ENCODE peak calls at places on chromosomes 13 and 19, in nine cellular contexts. C, O, X, G, Y, R, E, I and Z are unnamed samples.

GRCh38 chr19:14434543-14435319 is 1.6 kb downstream of the PKN1 start:
- DNase-seq in C (peak), O (peak), X (no peak), G (no peak), Y (peak), R (peak), E (no peak), I (peak), Z (no peak)

GRCh38 chr13:112931028-112931934 is 37.7 kb upstream of the MCF2L start:
- DNase-seq in C (peak), O (peak), X (no peak), G (peak), Y (peak), R (peak), E (no peak), I (no peak), Z (no peak)

GRCh38 chr13:94007072-94007471 is 472.4 kb downstream of the DCT start:
- DNase-seq in C (no peak), O (no peak), X (no peak), G (no peak), Y (no peak), R (no peak), E (no peak), I (no peak), Z (no peak)

GRCh38 chr13:66860868-66861447 is 369.2 kb downstream of the PCDH9 start:
- DNase-seq in C (no peak), O (no peak), X (no peak), G (no peak), Y (peak), R (no peak), E (no peak), I (no peak), Z (no peak)

GRCh38 chr13:22517544-22517943 is 663.2 kb upstream of the SGCG start:
- DNase-seq in C (no peak), O (no peak), X (no peak), G (peak), Y (no peak), R (peak), E (no peak), I (no peak), Z (no peak)

GRCh38 chr19:16327911-16328823 is 3.5 kb downstream of the KLF2 start:
- DNase-seq in C (peak), O (peak), X (peak), G (no peak), Y (peak), R (peak), E (no peak), I (peak), Z (peak)

GRCh38 chr19:10858204-10858828 is 10.1 kb downstream of the C19orf38 start:
- DNase-seq in C (no peak), O (no peak), X (peak), G (peak), Y (peak), R (peak), E (no peak), I (no peak), Z (peak)

GRCh38 chr13:27496851-27497250 is 46.5 kb upstream of the MTIF3 start:
- DNase-seq in C (no peak), O (no peak), X (no peak), G (no peak), Y (no peak), R (no peak), E (no peak), I (no peak), Z (no peak)

GRCh38 chr19:49114630-49115363 is 627 bp downstream of the LIN7B start:
- DNase-seq in C (peak), O (no peak), X (no peak), G (peak), Y (peak), R (peak), E (peak), I (peak), Z (peak)

GRCh38 chr13:37446503-37446902 is 152.1 kb downstream of the POSTN start:
- DNase-seq in C (peak), O (no peak), X (no peak), G (no peak), Y (peak), R (peak), E (no peak), I (no peak), Z (no peak)

GRCh38 chr13:52419080-52419479 is 13.1 kb upstream of the THSD1 start:
- DNase-seq in C (no peak), O (no peak), X (no peak), G (no peak), Y (no peak), R (no peak), E (no peak), I (no peak), Z (no peak)

GRCh38 chr13:46134961-46135522 is 30.2 kb upstream of the CPB2 start:
- DNase-seq in C (peak), O (peak), X (no peak), G (peak), Y (no peak), R (peak), E (no peak), I (peak), Z (no peak)

GRCh38 chr13:89457977-89458376 is 1786.8 kb downstream of the SLITRK5 start:
- DNase-seq in C (peak), O (no peak), X (no peak), G (no peak), Y (peak), R (peak), E (no peak), I (no peak), Z (no peak)

GRCh38 chr13:94210826-94211225 is 268.7 kb downstream of the DCT start:
- DNase-seq in C (no peak), O (no peak), X (no peak), G (no peak), Y (no peak), R (no peak), E (no peak), I (no peak), Z (no peak)

GRCh38 chr13:44340508-44340907 is 33.1 kb upstream of the SERP2 start:
- DNase-seq in C (no peak), O (no peak), X (no peak), G (no peak), Y (no peak), R (no peak), E (no peak), I (no peak), Z (no peak)

GRCh38 chr13:29674532-29674931 is 79.0 kb upstream of the SLC7A1 start:
- DNase-seq in C (peak), O (no peak), X (no peak), G (no peak), Y (peak), R (peak), E (no peak), I (no peak), Z (no peak)

GRCh38 chr19:54305141-54305540 is 7.8 kb downstream of the LILRA5 start:
- DNase-seq in C (no peak), O (no peak), X (no peak), G (no peak), Y (no peak), R (no peak), E (no peak), I (no peak), Z (no peak)

GRCh38 chr13:25300861-25301346 is 521 bp upstream of the NUP58 start:
- DNase-seq in C (no peak), O (no peak), X (no peak), G (peak), Y (no peak), R (no peak), E (peak), I (no peak), Z (no peak)

GRCh38 chr19:722553-723101 is 13.9 kb downstream of the PALM start:
- DNase-seq in C (no peak), O (no peak), X (no peak), G (no peak), Y (peak), R (no peak), E (no peak), I (no peak), Z (peak)

GRCh38 chr13:102322211-102322610 is 79.6 kb downstream of the FGF14 start:
- DNase-seq in C (no peak), O (no peak), X (no peak), G (no peak), Y (no peak), R (no peak), E (no peak), I (no peak), Z (no peak)

GRCh38 chr19:3722443-3723109 is 14.4 kb downstream of the TJP3 start:
- DNase-seq in C (no peak), O (no peak), X (peak), G (peak), Y (no peak), R (no peak), E (peak), I (peak), Z (no peak)

GRCh38 chr13:111337206-111337605 is 16.8 kb downstream of the TEX29 start:
- DNase-seq in C (peak), O (no peak), X (no peak), G (no peak), Y (peak), R (peak), E (no peak), I (no peak), Z (no peak)

GRCh38 chr13:99390601-99391000 is 83.4 kb upstream of the GPR183 start:
- DNase-seq in C (no peak), O (no peak), X (no peak), G (no peak), Y (no peak), R (no peak), E (no peak), I (no peak), Z (no peak)

GRCh38 chr19:54937926-54938325 is 9.4 kb downstream of the NLRP7 start:
- DNase-seq in C (no peak), O (no peak), X (peak), G (no peak), Y (no peak), R (no peak), E (no peak), I (no peak), Z (peak)

GRCh38 chr13:65133094-65133493 is 2097.0 kb downstream of the PCDH9 start:
- DNase-seq in C (no peak), O (no peak), X (no peak), G (peak), Y (no peak), R (no peak), E (no peak), I (no peak), Z (no peak)

GRCh38 chr13:44212633-44213387 is 160.8 kb upstream of the SERP2 start:
- DNase-seq in C (peak), O (no peak), X (no peak), G (no peak), Y (peak), R (peak), E (no peak), I (no peak), Z (no peak)

GRCh38 chr19:372306-372890 is 27.8 kb upstream of the MIER2 start:
- DNase-seq in C (peak), O (no peak), X (no peak), G (no peak), Y (peak), R (peak), E (no peak), I (peak), Z (no peak)

GRCh38 chr19:4557186-4557970 is 2.1 kb downstream of the SEMA6B start:
- DNase-seq in C (no peak), O (no peak), X (no peak), G (no peak), Y (no peak), R (no peak), E (no peak), I (no peak), Z (no peak)

GRCh38 chr13:79667771-79668170 is 186.8 kb downstream of the NDFIP2 start:
- DNase-seq in C (no peak), O (no peak), X (no peak), G (no peak), Y (no peak), R (no peak), E (no peak), I (no peak), Z (no peak)
- TF ChIP-seq CTCF in C (no peak), O (no peak), X (no peak), G (no peak), Y (no peak), R (no peak), E (no peak), I (no peak), Z (no peak)

DNA sequence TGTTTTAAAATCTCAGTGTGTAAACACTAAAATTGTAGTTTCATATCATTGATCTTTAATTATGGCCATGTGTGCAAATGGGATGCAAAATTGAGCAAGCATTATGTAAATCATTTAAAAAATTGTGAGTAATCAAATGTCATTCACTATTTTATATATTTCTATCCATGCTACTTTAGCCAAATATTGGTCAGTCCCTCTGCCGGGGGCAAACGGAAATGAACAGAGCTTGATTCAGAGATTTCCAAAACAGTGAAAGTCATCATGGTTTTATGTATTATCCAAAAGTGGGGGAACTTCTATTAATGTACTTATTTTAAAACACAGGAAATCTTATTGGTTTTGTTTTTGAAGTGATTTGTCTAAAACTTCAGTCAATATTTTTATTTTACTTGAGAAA is 219.1 kb downstream of the IRS2 start:
- DNase-seq in C (no peak), O (no peak), X (no peak), G (no peak), Y (no peak), R (peak), E (no peak), I (no peak), Z (no peak)
- TF ChIP-seq CTCF in C (peak), O (no peak), X (no peak), G (no peak), Y (no peak), R (peak), E (no peak), I (no peak), Z (no peak)

DNA sequence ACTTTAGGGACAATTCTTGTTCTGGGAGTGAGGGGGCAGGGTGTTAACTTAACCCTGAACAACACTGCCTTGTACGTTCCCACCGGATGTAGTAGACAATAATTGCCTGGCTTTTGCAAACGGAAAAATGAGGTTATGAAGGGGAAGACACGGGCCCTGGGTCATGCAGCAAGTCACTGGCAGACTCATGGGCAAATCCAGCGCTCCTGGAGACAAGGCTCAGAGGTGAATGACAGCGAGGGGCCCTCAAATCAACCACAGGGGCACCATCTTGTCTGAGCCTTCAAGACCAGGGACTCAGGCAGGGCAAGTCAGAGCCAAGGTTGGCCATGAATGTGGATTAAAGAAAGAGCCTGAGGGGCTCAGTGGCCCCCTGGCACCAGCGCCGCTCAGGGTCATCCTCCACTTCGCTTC is 2.8 kb downstream of the RASA3 start:
- DNase-seq in C (no peak), O (no peak), X (no peak), G (no peak), Y (no peak), R (no peak), E (no peak), I (no peak), Z (no peak)
- TF ChIP-seq CTCF in C (no peak), O (no peak), X (no peak), G (no peak), Y (no peak), R (no peak), E (no peak), I (no peak), Z (no peak)

GRCh38 chr13:80361883-80362327 is 21.0 kb upstream of the SPRY2 start:
- DNase-seq in C (no peak), O (no peak), X (peak), G (peak), Y (no peak), R (no peak), E (no peak), I (no peak), Z (peak)
- TF ChIP-seq CTCF in C (no peak), O (no peak), X (no peak), G (peak), Y (no peak), R (no peak), E (no peak), I (no peak), Z (peak)

GRCh38 chr19:37362733-37363132 is 8.2 kb upstream of the ZNF527 start:
- DNase-seq in C (no peak), O (no peak), X (no peak), G (peak), Y (no peak), R (no peak), E (no peak), I (no peak), Z (no peak)
- TF ChIP-seq CTCF in C (no peak), O (no peak), X (no peak), G (peak), Y (no peak), R (no peak), E (no peak), I (no peak), Z (no peak)

GRCh38 chr19:13267131-13267530 is 116.9 kb downstream of the IER2 start:
- DNase-seq in C (no peak), O (no peak), X (no peak), G (no peak), Y (no peak), R (no peak), E (no peak), I (no peak), Z (no peak)

GRCh38 chr19:13269348-13269747 is 119.1 kb downstream of the IER2 start:
- DNase-seq in C (no peak), O (no peak), X (no peak), G (no peak), Y (no peak), R (no peak), E (no peak), I (no peak), Z (no peak)

GRCh38 chr19:13262450-13262849 is 112.2 kb downstream of the IER2 start:
- DNase-seq in C (peak), O (no peak), X (peak), G (peak), Y (peak), R (peak), E (no peak), I (no peak), Z (peak)

GRCh38 chr19:13270514-13271105 is 120.4 kb downstream of the IER2 start:
- DNase-seq in C (no peak), O (no peak), X (no peak), G (no peak), Y (peak), R (no peak), E (no peak), I (no peak), Z (no peak)

GRCh38 chr19:13267889-13268288 is 117.7 kb downstream of the IER2 start:
- DNase-seq in C (peak), O (no peak), X (no peak), G (no peak), Y (no peak), R (no peak), E (no peak), I (no peak), Z (no peak)
- TF ChIP-seq CTCF in C (no peak), O (no peak), X (no peak), G (no peak), Y (no peak), R (no peak), E (no peak), I (no peak), Z (no peak)

GRCh38 chr19:45498411-45499195 is at the start of gene PPM1N:
- DNase-seq in C (peak), O (no peak), X (peak), G (peak), Y (no peak), R (no peak), E (peak), I (no peak), Z (peak)
- TF ChIP-seq CTCF in C (peak), O (no peak), X (peak), G (peak), Y (no peak), R (no peak), E (no peak), I (no peak), Z (peak)